ENCODE peak calls at places on chromosomes 12 and 14, in seven cellular contexts. T is fibroblast of lung; A is dorsolateral prefrontal cortex; M is PC-9; D is ovary; V is CD8-positive, alpha-beta T cell; C is heart left ventricle. L is an unnamed sample. For H3K27me3, the result is how much of the 10 kb centered on the place peaks cover.

GRCh38 chr12:1318327-1319031 is 275.9 kb downstream of the FBXL14 start:
- DNase-seq in V (no peak), M (no peak), C (no peak), D (no peak), A (no peak), T (peak), L (no peak)

GRCh38 chr12:93624595-93625294 is 52.3 kb downstream of the SOCS2 start:
- DNase-seq in M (peak), A (no peak), D (no peak), T (peak), V (no peak), C (no peak), L (no peak)

GRCh38 chr12:92987846-92988621 is 58.9 kb upstream of the EEA1 start:
- DNase-seq in V (no peak), A (no peak), M (no peak), T (no peak), D (no peak), C (no peak), L (no peak)

GRCh38 chr14:93133476-93133875 is 17.8 kb upstream of the ITPK1 start:
- DNase-seq in T (no peak), V (no peak), C (no peak), A (no peak), M (peak), D (no peak), L (no peak)

GRCh38 chr12:2198088-2198501 is 145.3 kb downstream of the CACNA1C start:
- DNase-seq in V (no peak), T (peak), M (peak), C (peak), A (peak), D (no peak), L (no peak)

GRCh38 chr12:107457536-107457935 is 228.1 kb upstream of the PWP1 start:
- DNase-seq in M (no peak), T (no peak), D (no peak), V (no peak), A (no peak), C (no peak), L (no peak)

GRCh38 chr12:58455146-58455545 is 465.2 kb downstream of the LRIG3 start:
- DNase-seq in D (no peak), M (no peak), A (no peak), C (no peak), V (no peak), T (peak), L (no peak)

GRCh38 chr12:106369624-106370346 is 12.2 kb downstream of the POLR3B start:
- DNase-seq in A (no peak), D (no peak), T (peak), M (peak), V (no peak), C (no peak), L (no peak)

GRCh38 chr12:126055521-126055920 is 990.3 kb downstream of the AACS start:
- DNase-seq in A (no peak), V (no peak), D (no peak), M (peak), T (peak), C (no peak), L (no peak)

GRCh38 chr14:96027356-96028335 is 11.5 kb upstream of the C14orf132 start:
- DNase-seq in D (no peak), T (no peak), M (no peak), C (no peak), V (no peak), A (peak), L (no peak)

GRCh38 chr12:90253142-90253541 is 544.5 kb upstream of the ATP2B1 start:
- DNase-seq in A (no peak), C (no peak), T (no peak), V (no peak), D (no peak), M (no peak), L (no peak)

GRCh38 chr14:96136361-96136760 is 68.3 kb upstream of the BDKRB2 start:
- DNase-seq in V (no peak), A (no peak), T (peak), M (peak), D (no peak), C (no peak), L (no peak)

GRCh38 chr12:52698634-52699340 is 4.5 kb downstream of the KRT77 start:
- DNase-seq in V (no peak), D (no peak), A (no peak), M (no peak), T (no peak), C (no peak), L (no peak)

DNA sequence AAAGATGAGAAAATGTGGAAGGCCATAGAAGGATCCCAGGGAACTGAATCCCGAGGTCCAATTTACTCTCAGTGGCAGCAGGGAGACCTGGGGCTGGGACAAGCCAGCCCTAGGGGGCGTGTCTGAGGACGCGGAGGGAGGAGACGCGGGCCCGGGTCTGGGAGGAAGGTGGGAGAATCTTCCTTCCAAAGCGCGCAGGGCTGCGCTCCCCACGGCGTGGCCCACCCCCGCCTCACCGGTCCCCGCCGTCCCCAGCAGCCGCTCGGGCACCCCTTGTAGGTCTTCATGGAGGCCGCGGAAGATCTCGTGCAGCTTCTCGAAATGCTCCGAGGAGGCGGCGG is 323 bp downstream of the VTI1B start:
- DNase-seq in D (peak), V (peak), A (peak), C (peak), M (peak), T (peak), L (peak)
- TF ChIP-seq CTCF in D (no peak), V (no peak), A (peak), C (peak), M (peak), T (peak), L (peak)

DNA sequence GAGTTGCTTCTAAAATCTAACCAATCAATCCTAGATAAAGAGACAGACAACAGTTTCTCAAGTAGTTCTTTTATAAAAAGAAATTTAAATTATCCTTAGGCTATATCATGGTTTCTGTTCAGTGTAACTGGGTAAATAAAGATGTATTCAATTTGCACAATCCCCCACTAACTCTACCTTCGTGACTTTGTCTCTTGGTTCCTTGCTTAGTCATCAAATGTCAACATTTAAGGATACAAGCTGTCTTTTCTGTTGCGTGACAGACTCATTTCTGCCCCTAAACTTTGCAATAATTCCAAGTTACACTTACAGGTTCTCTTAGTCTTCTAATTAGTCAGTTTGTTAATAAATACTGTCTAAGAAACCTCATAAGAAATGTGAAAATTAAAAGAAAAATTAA is 50.6 kb downstream of the SCAF11 start:
- DNase-seq in T (no peak), A (no peak), M (no peak), D (no peak), V (no peak), C (no peak), L (no peak)
- H3K27me3 ChIP-seq in T (under half), A (under half), M (under half), D (under half), V (under half), C (under half), L (under half)

GRCh38 chr12:132229926-132230325 is 85.7 kb downstream of the NOC4L start:
- DNase-seq in T (no peak), D (no peak), M (no peak), A (no peak), C (no peak), V (no peak), L (no peak)

GRCh38 chr12:132228535-132229422 is 84.5 kb downstream of the NOC4L start:
- DNase-seq in T (no peak), M (no peak), A (no peak), D (no peak), V (no peak), C (no peak), L (no peak)

GRCh38 chr12:132227782-132228417 is 83.6 kb downstream of the NOC4L start:
- DNase-seq in M (no peak), D (no peak), V (no peak), T (no peak), C (no peak), A (no peak), L (no peak)

GRCh38 chr12:132230381-132230780 is 86.1 kb downstream of the NOC4L start:
- DNase-seq in V (no peak), C (no peak), M (no peak), D (no peak), A (no peak), T (no peak), L (no peak)

DNA sequence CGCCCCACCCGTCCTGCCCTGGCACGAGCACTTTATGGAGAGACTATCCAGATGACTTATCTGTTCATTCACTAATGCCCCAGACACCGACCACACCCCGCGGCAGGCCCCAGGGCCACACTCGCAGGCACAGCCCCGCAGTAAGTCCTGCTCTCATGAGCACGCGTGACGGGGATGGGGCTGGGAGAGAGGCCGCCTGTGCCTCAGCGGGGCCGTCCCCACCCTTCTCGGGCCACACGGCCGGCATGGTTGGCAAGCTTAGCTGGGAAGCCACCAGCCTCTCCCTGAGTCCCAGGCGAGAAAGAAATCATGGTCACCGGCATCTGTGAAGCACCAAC is 85.1 kb downstream of the NOC4L start:
- DNase-seq in A (no peak), D (no peak), T (no peak), V (no peak), M (no peak), C (no peak), L (no peak)
- TF ChIP-seq CTCF in A (no peak), D (no peak), T (no peak), V (no peak), M (no peak), C (no peak), L (no peak)

DNA sequence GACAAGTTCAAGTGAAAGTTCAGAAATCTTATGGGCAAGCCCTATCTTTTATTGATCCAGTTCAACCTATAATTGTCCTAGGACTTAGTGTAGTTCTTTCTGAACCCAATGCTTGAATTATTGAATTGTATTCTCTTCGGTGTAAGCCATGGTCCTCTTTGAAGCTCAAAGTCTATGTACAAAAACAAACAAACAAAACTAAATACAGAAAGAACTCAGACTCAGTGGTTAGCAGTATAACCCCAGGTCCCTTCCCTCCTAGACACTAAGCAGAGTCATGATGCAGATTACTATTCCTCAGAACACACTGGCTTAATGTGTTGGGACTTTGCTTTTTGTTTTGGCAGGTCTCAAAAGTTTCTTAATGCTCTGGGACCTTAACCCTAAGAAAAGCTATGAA is 35.3 kb upstream of the NAA30 start:
- DNase-seq in T (no peak), M (no peak), D (no peak), V (no peak), A (no peak), C (no peak), L (no peak)
- H3K27me3 ChIP-seq in T (under half), M (under half), D (under half), V (under half), A (under half), C (under half), L (under half)

DNA sequence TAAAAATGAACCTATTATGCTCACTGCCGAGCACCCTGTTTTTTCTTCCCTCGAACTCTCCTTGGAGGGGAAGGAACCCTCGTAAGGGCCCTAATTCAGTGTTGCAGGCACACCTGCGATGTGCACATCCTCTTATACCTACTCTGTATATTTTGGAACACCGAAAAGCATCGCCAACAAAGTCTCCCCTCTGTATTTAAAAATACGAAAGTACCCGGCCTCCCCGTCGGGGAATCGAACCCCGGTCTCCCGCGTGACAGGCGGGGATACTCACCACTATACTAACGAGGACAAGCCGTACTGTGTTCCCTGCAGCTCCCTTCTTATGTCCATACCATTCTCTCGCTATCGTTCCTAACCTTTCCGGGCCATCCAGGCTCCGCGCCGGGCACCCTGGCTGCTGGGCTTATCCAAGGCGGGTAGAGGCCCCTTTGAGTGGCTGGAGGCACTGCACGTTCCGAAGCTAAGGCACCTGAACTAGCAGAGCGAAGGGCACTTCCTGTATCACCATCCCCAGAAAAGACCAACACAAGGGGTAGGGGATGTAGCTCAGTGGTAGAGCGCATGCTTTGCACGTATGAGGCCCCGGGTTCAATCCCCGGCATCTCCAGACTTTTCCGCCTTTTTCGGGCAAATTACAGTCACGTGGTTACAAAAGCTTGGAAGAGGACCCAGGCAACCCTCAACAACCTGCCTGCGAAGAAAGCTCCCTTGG is 25.1 kb upstream of the UBC start:
- DNase-seq in D (peak), V (peak), M (peak), T (peak), A (peak), C (peak), L (peak)
- TF ChIP-seq CTCF in D (no peak), V (no peak), M (peak), T (no peak), A (no peak), C (no peak), L (no peak)

DNA sequence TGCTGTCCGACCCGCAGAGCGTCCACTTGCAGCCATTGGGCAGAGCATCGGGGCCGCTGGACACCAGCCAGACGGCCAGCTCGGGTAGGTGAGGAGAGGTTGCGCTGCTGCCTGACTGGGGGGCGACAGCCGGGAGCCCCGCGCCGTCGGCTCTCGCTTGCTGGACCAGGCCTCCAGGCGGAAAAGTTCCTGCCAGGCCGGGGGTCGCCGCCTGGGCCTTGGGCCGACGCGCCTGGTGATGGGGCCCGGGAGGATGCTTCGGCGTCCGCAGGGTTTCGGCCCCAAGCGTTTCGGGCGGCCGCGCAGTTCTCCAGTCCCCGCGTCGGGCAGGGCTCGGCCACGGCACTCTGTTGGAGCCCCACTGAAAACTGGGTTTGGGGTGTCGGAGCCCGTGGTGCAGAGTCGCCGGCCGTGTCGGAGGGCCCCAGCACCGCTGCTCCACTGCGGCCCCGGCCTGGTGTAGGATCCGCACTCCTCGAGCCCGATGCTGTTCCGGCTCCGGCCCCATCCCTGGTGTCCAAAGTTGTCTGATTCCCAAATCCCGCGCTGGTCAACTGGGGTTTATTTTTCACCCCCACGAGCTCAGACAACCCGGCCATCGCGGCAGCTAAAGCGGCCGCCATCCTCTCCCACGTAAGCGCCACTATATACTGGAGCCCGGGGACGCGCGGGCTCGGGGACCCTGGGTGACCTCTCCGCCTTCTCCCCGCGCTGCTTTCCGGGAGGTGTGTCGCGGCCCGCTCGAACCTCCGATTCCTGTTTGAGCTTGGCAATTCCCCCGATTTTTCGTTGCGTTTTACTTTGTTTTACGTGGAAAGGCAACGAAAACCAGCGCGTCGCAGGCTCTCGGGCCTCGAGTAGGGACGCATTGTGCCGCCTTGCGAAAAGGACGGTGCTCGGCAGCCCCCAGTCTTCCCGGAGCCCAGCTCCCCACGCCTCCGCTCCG is 872 bp downstream of the VSX2 start:
- DNase-seq in T (no peak), M (no peak), C (no peak), V (no peak), D (no peak), A (no peak), L (no peak)
- H3K27me3 ChIP-seq in T (half or more), M (half or more), C (half or more), V (under half), D (under half), A (half or more), L (half or more)

DNA sequence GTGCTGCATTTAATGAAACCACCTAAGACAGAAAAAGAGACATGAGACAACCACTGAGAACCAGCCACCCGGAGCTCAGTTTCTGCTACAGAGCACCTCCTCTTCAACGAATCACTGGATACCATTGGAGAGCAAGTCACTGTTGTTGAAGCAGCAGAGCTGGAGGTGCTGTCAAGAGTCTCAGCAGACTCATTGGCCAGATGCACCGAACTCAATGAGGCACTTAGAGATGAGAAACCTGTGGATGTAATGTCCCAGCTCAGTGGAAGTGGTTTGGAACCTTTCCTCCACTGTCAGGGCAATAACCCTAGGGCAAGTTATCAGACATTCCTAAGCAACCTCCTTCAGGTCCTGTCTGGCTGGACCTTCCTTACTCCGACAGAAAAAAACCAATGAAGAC is 13.1 kb downstream of the NPC2 start:
- DNase-seq in V (no peak), C (no peak), M (no peak), T (peak), D (no peak), A (no peak), L (no peak)
- TF ChIP-seq CTCF in V (no peak), C (no peak), M (no peak), T (no peak), D (no peak), A (no peak), L (no peak)

DNA sequence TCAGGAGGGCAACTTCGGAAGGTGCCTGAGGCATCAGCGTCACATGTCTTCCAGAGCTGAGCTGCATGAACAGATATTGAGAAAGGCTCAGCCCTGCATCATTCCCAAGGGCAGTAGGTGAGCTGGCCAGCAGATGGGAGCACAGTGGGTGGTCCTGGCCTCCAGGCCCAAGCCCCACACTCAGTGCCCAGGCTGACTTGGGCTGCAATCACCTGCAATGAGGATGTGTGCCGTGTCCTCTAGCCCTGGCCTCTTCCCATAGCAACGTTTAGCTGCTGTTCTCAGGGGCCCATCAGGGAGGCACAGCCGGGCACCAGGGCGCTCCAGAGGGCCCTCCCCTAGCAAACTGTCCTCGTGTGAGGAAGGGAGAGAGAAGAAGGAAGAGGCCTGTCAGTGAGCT is 32.0 kb downstream of the TEP1 start:
- DNase-seq in D (no peak), V (no peak), A (no peak), M (no peak), T (no peak), C (no peak), L (no peak)
- H3K27me3 ChIP-seq in D (under half), V (under half), A (under half), M (under half), T (under half), C (under half), L (under half)

DNA sequence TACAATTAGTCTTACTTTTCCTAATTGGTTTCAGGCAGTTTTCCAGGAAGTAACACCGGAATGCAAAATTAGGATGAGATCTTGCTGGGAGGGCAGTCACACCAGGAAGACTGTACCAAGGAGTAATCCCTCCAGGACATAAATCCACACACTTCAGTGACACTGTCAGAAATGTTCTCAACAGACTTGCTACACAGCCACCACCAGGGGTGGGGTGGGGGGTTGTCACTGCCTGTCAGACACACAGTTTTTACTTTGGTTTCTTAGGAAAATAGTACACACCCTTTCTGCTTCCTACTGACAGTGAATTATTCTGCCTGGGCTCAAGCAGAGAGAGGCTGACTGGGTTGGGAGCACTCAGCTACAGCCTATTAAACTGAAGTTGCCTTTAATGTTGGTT is 102.9 kb upstream of the CCDC196 start:
- DNase-seq in A (no peak), T (no peak), D (no peak), V (no peak), M (no peak), C (no peak), L (no peak)
- TF ChIP-seq CTCF in A (no peak), T (no peak), D (no peak), V (no peak), M (no peak), C (no peak), L (no peak)

GRCh38 chr12:5996459-5996858 is 51.4 kb upstream of the ANO2 start:
- DNase-seq in C (no peak), V (no peak), M (no peak), A (no peak), T (no peak), D (no peak), L (no peak)
- H3K27me3 ChIP-seq in C (under half), V (under half), M (under half), A (under half), T (under half), D (under half), L (under half)

L was measured in CD4-positive, alpha-beta T cell.